ENCODE peak calls at places on chromosomes 5 and 9, in six cellular contexts. Y is neuronal stem cell, U is mesendoderm, T is kidney epithelial cell, D is pancreas, P is heart right ventricle. E is an unnamed sample.

GRCh38 chr5:80798166-80798565 is 143.4 kb upstream of the DHFR start:
- DNase-seq in Y (no peak), U (no peak), T (no peak), D (no peak), P (no peak), E (no peak)

GRCh38 chr5:37637165-37637845 is 202.5 kb downstream of the GDNF start:
- DNase-seq in Y (no peak), U (no peak), T (no peak), D (no peak), P (no peak), E (no peak)

GRCh38 chr5:71769265-71769664 is 50.2 kb downstream of the CARTPT start:
- DNase-seq in Y (no peak), U (peak; percentile 67), T (no peak), D (no peak), P (no peak), E (no peak)

GRCh38 chr9:129357773-129358250 is 179.8 kb upstream of the IER5L start:
- DNase-seq in Y (no peak), U (no peak), T (no peak), D (no peak), P (no peak), E (no peak)

GRCh38 chr5:62555930-62556329 is 22.7 kb upstream of the LRRC70 start:
- DNase-seq in Y (no peak), U (no peak), T (no peak), D (no peak), P (no peak), E (no peak)

GRCh38 chr5:117863589-117864296 is 1124.6 kb downstream of the DTWD2 start:
- DNase-seq in Y (no peak), U (no peak), T (no peak), D (no peak), P (no peak), E (no peak)

GRCh38 chr9:38227061-38227540 is 158.1 kb upstream of the SHB start:
- DNase-seq in Y (no peak), U (peak; percentile 90), T (peak; percentile 98), D (peak; percentile 65), P (peak; percentile 27), E (peak; percentile 84)

GRCh38 chr5:177454397-177455035 is 7.9 kb downstream of the PRR7 start:
- DNase-seq in Y (peak; percentile 92), U (peak; percentile 92), T (peak; percentile 56), D (peak; percentile 96), P (peak; percentile 93), E (peak; percentile 99)

GRCh38 chr5:180495292-180495691 is 1.1 kb downstream of the CNOT6 start:
- DNase-seq in Y (no peak), U (peak; percentile 43), T (no peak), D (no peak), P (no peak), E (no peak)

GRCh38 chr5:93782978-93783377 is 41.6 kb upstream of the POU5F2 start:
- DNase-seq in Y (no peak), U (no peak), T (no peak), D (no peak), P (no peak), E (no peak)

GRCh38 chr5:127746756-127747155 is 43.6 kb downstream of the CCDC192 start:
- DNase-seq in Y (no peak), U (no peak), T (no peak), D (no peak), P (no peak), E (no peak)

GRCh38 chr5:113047234-113047633 is 70.6 kb downstream of the DCP2 start:
- DNase-seq in Y (no peak), U (no peak), T (peak; percentile 73), D (no peak), P (no peak), E (no peak)

GRCh38 chr5:66987949-66988838 is 208.4 kb downstream of the CD180 start:
- DNase-seq in Y (no peak), U (peak; percentile 63), T (no peak), D (no peak), P (no peak), E (peak; percentile 26)

GRCh38 chr5:147407094-147407681 is 102.7 kb downstream of the DPYSL3 start:
- DNase-seq in Y (no peak), U (peak; percentile 81), T (peak; percentile 75), D (no peak), P (no peak), E (no peak)

GRCh38 chr9:131180454-131180853 is 55.1 kb downstream of the NUP214 start:
- DNase-seq in Y (no peak), U (peak; percentile 6), T (no peak), D (no peak), P (no peak), E (no peak)

GRCh38 chr5:169296456-169297220 is 4.3 kb downstream of the SLIT3 start:
- DNase-seq in Y (no peak), U (no peak), T (no peak), D (no peak), P (no peak), E (no peak)

GRCh38 chr9:129383005-129383414 is 204.9 kb upstream of the IER5L start:
- DNase-seq in Y (no peak), U (peak; percentile 68), T (no peak), D (peak; percentile 90), P (peak; percentile 66), E (peak; percentile 86)

GRCh38 chr5:125713406-125713805 is 709.8 kb upstream of the GRAMD2B start:
- DNase-seq in Y (no peak), U (no peak), T (no peak), D (no peak), P (no peak), E (no peak)

GRCh38 chr5:109485030-109485429 is 75.3 kb upstream of the PJA2 start:
- DNase-seq in Y (no peak), U (no peak), T (no peak), D (peak; percentile 84), P (peak; percentile 71), E (no peak)

GRCh38 chr9:126126012-126126411 is 200.6 kb upstream of the MVB12B start:
- DNase-seq in Y (no peak), U (no peak), T (no peak), D (no peak), P (no peak), E (peak; percentile 9)

GRCh38 chr9:35962126-35962906 is 4.4 kb upstream of the OR2S2 start:
- DNase-seq in Y (no peak), U (no peak), T (no peak), D (no peak), P (peak; percentile 34), E (peak; percentile 76)

GRCh38 chr5:10486511-10487344 is 45.0 kb downstream of the ROPN1L start:
- DNase-seq in Y (no peak), U (no peak), T (no peak), D (no peak), P (no peak), E (peak; percentile 60)

GRCh38 chr5:154284433-154284832 is 93.9 kb downstream of the GALNT10 start:
- DNase-seq in Y (no peak), U (no peak), T (no peak), D (no peak), P (no peak), E (no peak)

DNA sequence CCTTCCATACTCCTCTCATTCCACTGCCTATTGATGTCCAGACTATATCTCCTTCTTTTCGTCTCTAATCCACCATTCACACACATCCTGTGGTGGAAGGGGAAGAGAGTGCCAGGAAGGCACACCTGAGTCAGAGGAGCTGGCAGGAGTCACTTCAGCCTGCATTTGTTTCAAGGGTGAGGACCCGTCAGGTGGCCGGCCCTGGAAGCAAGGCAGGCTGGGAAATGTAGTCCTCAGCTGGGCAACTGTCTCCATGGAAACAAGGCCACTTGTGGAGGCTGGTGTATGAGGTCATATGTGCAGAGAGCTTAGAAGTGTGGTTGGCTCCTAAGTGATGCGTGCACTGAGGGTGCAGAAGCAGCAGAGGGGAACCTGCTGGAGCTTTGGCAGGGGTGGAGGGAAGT is 278.4 kb downstream of the NSG2 start:
- DNase-seq in Y (peak; percentile 67), U (peak; percentile 92), T (no peak), D (peak; percentile 32), P (no peak), E (peak; percentile 90)
- H3K4me3 ChIP-seq in Y (no peak overlapping the region), U (no peak overlapping the region), T (no peak overlapping the region), D (no peak overlapping the region), P (no peak overlapping the region), E (no peak overlapping the region)

GRCh38 chr5:75051217-75051751 is 1.1 kb downstream of the GCNT4 start:
- DNase-seq in Y (no peak), U (peak; percentile 32), T (no peak), D (peak; percentile 46), P (no peak), E (no peak)

GRCh38 chr5:75047356-75047755 is 5.0 kb downstream of the GCNT4 start:
- DNase-seq in Y (no peak), U (no peak), T (no peak), D (no peak), P (no peak), E (no peak)

GRCh38 chr5:75050415-75050814 is 1.9 kb downstream of the GCNT4 start:
- DNase-seq in Y (no peak), U (peak; percentile 89), T (no peak), D (no peak), P (no peak), E (peak; percentile 56)

GRCh38 chr5:75048457-75048953 is 3.9 kb downstream of the GCNT4 start:
- DNase-seq in Y (no peak), U (no peak), T (no peak), D (no peak), P (no peak), E (no peak)

GRCh38 chr5:75049581-75050274 is 2.6 kb downstream of the GCNT4 start:
- DNase-seq in Y (peak; percentile 46), U (peak; percentile 93), T (no peak), D (peak; percentile 56), P (no peak), E (peak; percentile 58)
- H3K27me3 ChIP-seq in Y (peaks cover 24% of the 10 kb centered on the region), U (no peaks in the 10 kb centered on the region), T (no peaks in the 10 kb centered on the region), D (no peaks in the 10 kb centered on the region), P (no peaks in the 10 kb centered on the region), E (peaks cover 10% of the 10 kb centered on the region)

GRCh38 chr5:97087138-97087537 is 55.3 kb downstream of the LIX1 start:
- DNase-seq in Y (no peak), U (no peak), T (no peak), D (no peak), P (no peak), E (no peak)

GRCh38 chr5:97090944-97091343 is 51.5 kb downstream of the LIX1 start:
- DNase-seq in Y (no peak), U (no peak), T (no peak), D (no peak), P (no peak), E (no peak)

GRCh38 chr5:97089149-97089801 is 53.1 kb downstream of the LIX1 start:
- DNase-seq in Y (no peak), U (peak; percentile 58), T (no peak), D (no peak), P (no peak), E (no peak)

GRCh38 chr5:97085787-97086181 is 56.6 kb downstream of the LIX1 start:
- DNase-seq in Y (no peak), U (no peak), T (no peak), D (no peak), P (no peak), E (no peak)

DNA sequence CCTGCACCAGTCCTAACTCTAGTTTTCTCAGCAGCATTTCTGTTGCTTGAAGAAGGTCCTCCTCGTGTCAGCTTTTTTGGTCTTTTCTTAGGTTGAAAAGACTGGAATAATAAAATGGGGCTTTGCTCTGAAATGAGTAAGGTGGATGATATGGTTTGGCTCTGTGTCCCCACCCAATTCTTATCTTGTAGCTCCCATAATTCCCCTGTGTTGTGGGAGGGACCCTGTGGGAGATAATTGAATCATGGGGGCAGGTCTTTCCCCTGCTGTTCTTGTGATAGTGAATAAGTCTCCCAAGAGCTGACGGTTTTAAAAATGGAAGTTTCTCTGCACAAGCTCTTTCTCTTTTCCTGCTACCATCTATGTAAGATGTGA is 53.6 kb downstream of the LIX1 start:
- DNase-seq in Y (no peak), U (no peak), T (no peak), D (no peak), P (no peak), E (no peak)
- H3K4me3 ChIP-seq in Y (no peak overlapping the region), U (no peak overlapping the region), T (no peak overlapping the region), D (no peak overlapping the region), P (no peak overlapping the region), E (no peak overlapping the region)

GRCh38 chr9:5440426-5440825 is 2.7 kb upstream of the PLGRKT start:
- DNase-seq in Y (no peak), U (peak; percentile 55), T (no peak), D (no peak), P (no peak), E (no peak)
- H3K27me3 ChIP-seq in Y (no peaks in the 10 kb centered on the region), U (no peaks in the 10 kb centered on the region), T (no peaks in the 10 kb centered on the region), D (no peaks in the 10 kb centered on the region), P (no peaks in the 10 kb centered on the region), E (no peaks in the 10 kb centered on the region)

E was measured in H7.